ENCODE peak calls at places on chromosomes 13 and 19, in four cellular contexts. S is EH, G is astrocyte of the cerebellum, M is iris pigment epithelial cell. P is an unnamed sample.

GRCh38 chr19:43624933-43625332 is 5.5 kb upstream of the ZNF428 start:
- DNase-seq in S (no peak), M (no peak), G (no peak), P (no peak)

GRCh38 chr19:16330368-16330801 is 5.8 kb downstream of the KLF2 start:
- DNase-seq in S (peak), M (peak), G (no peak), P (no peak)

GRCh38 chr19:7868671-7869452 is 5.3 kb downstream of the PRR36 start:
- DNase-seq in G (no peak), M (peak), S (peak), P (no peak)

GRCh38 chr13:71625694-71626093 is 241.3 kb downstream of the DACH1 start:
- DNase-seq in M (peak), S (peak), G (no peak), P (no peak)

GRCh38 chr13:106132216-106132615 is 403.2 kb downstream of the EFNB2 start:
- DNase-seq in G (no peak), M (no peak), S (no peak), P (no peak)

GRCh38 chr19:51830263-51830662 is 35.3 kb downstream of the FPR3 start:
- DNase-seq in M (peak), G (no peak), S (no peak), P (no peak)

GRCh38 chr19:47549341-47549768 is 23.6 kb downstream of the ZNF541 start:
- DNase-seq in G (no peak), S (no peak), M (no peak), P (no peak)

GRCh38 chr19:57830071-57830602 is at the start of gene ZNF587B:
- DNase-seq in G (peak), S (peak), M (peak), P (no peak)

GRCh38 chr13:99647593-99647980 is 146.3 kb downstream of the TM9SF2 start:
- DNase-seq in S (no peak), G (no peak), M (no peak), P (no peak)